ENCODE peak calls at places on chromosomes 11 and 22, in eight cellular contexts. One of them, this sample, is unnamed.

GRCh38 chr11:74449369-74449931 is 17.9 kb downstream of the KCNE3 start:
- DNase-seq in stimulated activated CD4-positive, alpha-beta T cell treated with anti-CD3 and anti-CD28 coated beads, TNF-alpha, amount 100 ng/mL, for 48 hours: peak
- DNase-seq in NCI-H345: peak
- DNase-seq in posterior cingulate gyrus: peak
- DNase-seq in upper lobe of right lung: no peak
- DNase-seq in endothelial cell: peak
- DNase-seq in MV-4-11: peak
- DNase-seq in fibroblast of mammary gland: peak
- DNase-seq in this sample: peak

GRCh38 chr11:10538924-10539323 is 2.1 kb downstream of the RNF141 start:
- DNase-seq in stimulated activated CD4-positive, alpha-beta T cell treated with anti-CD3 and anti-CD28 coated beads, TNF-alpha, amount 100 ng/mL, for 48 hours: no peak
- DNase-seq in posterior cingulate gyrus: no peak
- DNase-seq in endothelial cell: no peak
- DNase-seq in fibroblast of mammary gland: no peak
- DNase-seq in MV-4-11: no peak
- DNase-seq in upper lobe of right lung: no peak
- DNase-seq in NCI-H345: no peak
- DNase-seq in this sample: no peak

GRCh38 chr11:8093931-8094575 is 13.0 kb downstream of the TUB start:
- DNase-seq in endothelial cell: no peak
- DNase-seq in stimulated activated CD4-positive, alpha-beta T cell treated with anti-CD3 and anti-CD28 coated beads, TNF-alpha, amount 100 ng/mL, for 48 hours: no peak
- DNase-seq in upper lobe of right lung: no peak
- DNase-seq in NCI-H345: no peak
- DNase-seq in fibroblast of mammary gland: no peak
- DNase-seq in MV-4-11: no peak
- DNase-seq in posterior cingulate gyrus: no peak
- DNase-seq in this sample: no peak

GRCh38 chr11:26231252-26231661 is 100.7 kb upstream of the ANO3 start:
- DNase-seq in MV-4-11: no peak
- DNase-seq in fibroblast of mammary gland: peak
- DNase-seq in upper lobe of right lung: no peak
- DNase-seq in NCI-H345: no peak
- DNase-seq in posterior cingulate gyrus: no peak
- DNase-seq in stimulated activated CD4-positive, alpha-beta T cell treated with anti-CD3 and anti-CD28 coated beads, TNF-alpha, amount 100 ng/mL, for 48 hours: no peak
- DNase-seq in endothelial cell: no peak
- DNase-seq in this sample: peak

GRCh38 chr22:44807915-44808690 is 55.7 kb downstream of the ARHGAP8 start:
- DNase-seq in posterior cingulate gyrus: no peak
- DNase-seq in NCI-H345: no peak
- DNase-seq in endothelial cell: peak
- DNase-seq in MV-4-11: no peak
- DNase-seq in upper lobe of right lung: no peak
- DNase-seq in stimulated activated CD4-positive, alpha-beta T cell treated with anti-CD3 and anti-CD28 coated beads, TNF-alpha, amount 100 ng/mL, for 48 hours: no peak
- DNase-seq in fibroblast of mammary gland: no peak
- DNase-seq in this sample: no peak

GRCh38 chr11:68831124-68831523 is 10.6 kb downstream of the CPT1A start:
- DNase-seq in stimulated activated CD4-positive, alpha-beta T cell treated with anti-CD3 and anti-CD28 coated beads, TNF-alpha, amount 100 ng/mL, for 48 hours: no peak
- DNase-seq in fibroblast of mammary gland: no peak
- DNase-seq in NCI-H345: no peak
- DNase-seq in upper lobe of right lung: no peak
- DNase-seq in posterior cingulate gyrus: no peak
- DNase-seq in MV-4-11: no peak
- DNase-seq in endothelial cell: no peak
- DNase-seq in this sample: no peak

GRCh38 chr22:27747396-27748256 is 53.9 kb downstream of the MN1 start:
- DNase-seq in fibroblast of mammary gland: peak
- DNase-seq in stimulated activated CD4-positive, alpha-beta T cell treated with anti-CD3 and anti-CD28 coated beads, TNF-alpha, amount 100 ng/mL, for 48 hours: no peak
- DNase-seq in posterior cingulate gyrus: no peak
- DNase-seq in NCI-H345: no peak
- DNase-seq in endothelial cell: no peak
- DNase-seq in upper lobe of right lung: no peak
- DNase-seq in MV-4-11: no peak
- DNase-seq in this sample: no peak

GRCh38 chr11:59523541-59523940 is 12.2 kb downstream of the OR4D9 start:
- DNase-seq in upper lobe of right lung: no peak
- DNase-seq in stimulated activated CD4-positive, alpha-beta T cell treated with anti-CD3 and anti-CD28 coated beads, TNF-alpha, amount 100 ng/mL, for 48 hours: no peak
- DNase-seq in posterior cingulate gyrus: no peak
- DNase-seq in endothelial cell: no peak
- DNase-seq in MV-4-11: no peak
- DNase-seq in NCI-H345: no peak
- DNase-seq in fibroblast of mammary gland: no peak
- DNase-seq in this sample: no peak

GRCh38 chr11:85665756-85666155 is 827 bp upstream of the CREBZF start:
- DNase-seq in upper lobe of right lung: no peak
- DNase-seq in MV-4-11: no peak
- DNase-seq in endothelial cell: no peak
- DNase-seq in NCI-H345: no peak
- DNase-seq in posterior cingulate gyrus: no peak
- DNase-seq in stimulated activated CD4-positive, alpha-beta T cell treated with anti-CD3 and anti-CD28 coated beads, TNF-alpha, amount 100 ng/mL, for 48 hours: no peak
- DNase-seq in fibroblast of mammary gland: peak
- DNase-seq in this sample: no peak

GRCh38 chr11:120956710-120957500 is 67.0 kb upstream of the TBCEL start:
- DNase-seq in fibroblast of mammary gland: no peak
- DNase-seq in upper lobe of right lung: no peak
- DNase-seq in stimulated activated CD4-positive, alpha-beta T cell treated with anti-CD3 and anti-CD28 coated beads, TNF-alpha, amount 100 ng/mL, for 48 hours: no peak
- DNase-seq in endothelial cell: no peak
- DNase-seq in posterior cingulate gyrus: no peak
- DNase-seq in NCI-H345: no peak
- DNase-seq in MV-4-11: peak
- DNase-seq in this sample: no peak

GRCh38 chr11:32309541-32310217 is 125.7 kb downstream of the WT1 start:
- DNase-seq in posterior cingulate gyrus: no peak
- DNase-seq in upper lobe of right lung: no peak
- DNase-seq in MV-4-11: no peak
- DNase-seq in endothelial cell: no peak
- DNase-seq in stimulated activated CD4-positive, alpha-beta T cell treated with anti-CD3 and anti-CD28 coated beads, TNF-alpha, amount 100 ng/mL, for 48 hours: no peak
- DNase-seq in fibroblast of mammary gland: peak
- DNase-seq in NCI-H345: no peak
- DNase-seq in this sample: no peak

GRCh38 chr22:21765909-21766529 is 30.4 kb upstream of the YPEL1 start:
- DNase-seq in stimulated activated CD4-positive, alpha-beta T cell treated with anti-CD3 and anti-CD28 coated beads, TNF-alpha, amount 100 ng/mL, for 48 hours: no peak
- DNase-seq in MV-4-11: no peak
- DNase-seq in upper lobe of right lung: peak
- DNase-seq in endothelial cell: no peak
- DNase-seq in NCI-H345: no peak
- DNase-seq in fibroblast of mammary gland: no peak
- DNase-seq in posterior cingulate gyrus: no peak
- DNase-seq in this sample: no peak

GRCh38 chr11:29989181-29989580 is 27.6 kb downstream of the KCNA4 start:
- DNase-seq in NCI-H345: no peak
- DNase-seq in posterior cingulate gyrus: no peak
- DNase-seq in upper lobe of right lung: no peak
- DNase-seq in MV-4-11: no peak
- DNase-seq in fibroblast of mammary gland: peak
- DNase-seq in endothelial cell: no peak
- DNase-seq in stimulated activated CD4-positive, alpha-beta T cell treated with anti-CD3 and anti-CD28 coated beads, TNF-alpha, amount 100 ng/mL, for 48 hours: no peak
- DNase-seq in this sample: no peak

GRCh38 chr11:119788096-119788883 is 59.3 kb upstream of the NECTIN1 start:
- DNase-seq in posterior cingulate gyrus: no peak
- DNase-seq in fibroblast of mammary gland: no peak
- DNase-seq in NCI-H345: no peak
- DNase-seq in MV-4-11: no peak
- DNase-seq in endothelial cell: no peak
- DNase-seq in upper lobe of right lung: peak
- DNase-seq in stimulated activated CD4-positive, alpha-beta T cell treated with anti-CD3 and anti-CD28 coated beads, TNF-alpha, amount 100 ng/mL, for 48 hours: no peak
- DNase-seq in this sample: no peak

GRCh38 chr11:66136752-66137123 is 66.7 kb downstream of the PACS1 start:
- DNase-seq in NCI-H345: no peak
- DNase-seq in endothelial cell: no peak
- DNase-seq in posterior cingulate gyrus: no peak
- DNase-seq in fibroblast of mammary gland: peak
- DNase-seq in stimulated activated CD4-positive, alpha-beta T cell treated with anti-CD3 and anti-CD28 coated beads, TNF-alpha, amount 100 ng/mL, for 48 hours: no peak
- DNase-seq in MV-4-11: no peak
- DNase-seq in upper lobe of right lung: no peak
- DNase-seq in this sample: no peak

GRCh38 chr11:118607401-118608267 is at the start of gene PHLDB1:
- DNase-seq in fibroblast of mammary gland: peak
- DNase-seq in stimulated activated CD4-positive, alpha-beta T cell treated with anti-CD3 and anti-CD28 coated beads, TNF-alpha, amount 100 ng/mL, for 48 hours: peak
- DNase-seq in posterior cingulate gyrus: peak
- DNase-seq in NCI-H345: peak
- DNase-seq in MV-4-11: peak
- DNase-seq in upper lobe of right lung: peak
- DNase-seq in endothelial cell: peak
- DNase-seq in this sample: no peak

GRCh38 chr11:73759520-73760065 is 1.3 kb downstream of the RAB6A start:
- DNase-seq in endothelial cell: no peak
- DNase-seq in stimulated activated CD4-positive, alpha-beta T cell treated with anti-CD3 and anti-CD28 coated beads, TNF-alpha, amount 100 ng/mL, for 48 hours: no peak
- DNase-seq in fibroblast of mammary gland: peak
- DNase-seq in posterior cingulate gyrus: no peak
- DNase-seq in MV-4-11: no peak
- DNase-seq in NCI-H345: no peak
- DNase-seq in upper lobe of right lung: no peak
- DNase-seq in this sample: peak

GRCh38 chr22:37827056-37827455 is 3.9 kb downstream of the GALR3 start:
- DNase-seq in upper lobe of right lung: no peak
- DNase-seq in endothelial cell: no peak
- DNase-seq in MV-4-11: no peak
- DNase-seq in NCI-H345: no peak
- DNase-seq in posterior cingulate gyrus: peak
- DNase-seq in stimulated activated CD4-positive, alpha-beta T cell treated with anti-CD3 and anti-CD28 coated beads, TNF-alpha, amount 100 ng/mL, for 48 hours: no peak
- DNase-seq in fibroblast of mammary gland: no peak
- DNase-seq in this sample: no peak

GRCh38 chr22:39243443-39244072 is 1.2 kb downstream of the PDGFB start:
- DNase-seq in upper lobe of right lung: no peak
- DNase-seq in MV-4-11: no peak
- DNase-seq in stimulated activated CD4-positive, alpha-beta T cell treated with anti-CD3 and anti-CD28 coated beads, TNF-alpha, amount 100 ng/mL, for 48 hours: no peak
- DNase-seq in NCI-H345: no peak
- DNase-seq in fibroblast of mammary gland: no peak
- DNase-seq in endothelial cell: no peak
- DNase-seq in posterior cingulate gyrus: no peak
- DNase-seq in this sample: no peak